ENCODE peak calls at places on chromosomes 11 and 22, in ten cellular contexts. H is EL, M is Kasumi-1, G is NCI-H2081 treated with DMSO at 0.1 percent for 48 hours, S is activated T-cell treated with anti-CD3 and anti-CD28 coated beads for 1 hour, A is T-cell, W is Daoy, E is nucleus accumbens, D is IMR-90, U is GM19239. F is an unnamed sample.

GRCh38 chr22:35452810-35453743 is 53.1 kb downstream of the MCM5 start:
- DNase-seq in H (no peak), M (no peak), G (no peak), S (no peak), A (no peak), W (no peak), E (no peak), D (no peak), U (no peak), F (no peak)

GRCh38 chr11:14500181-14500651 is 605 bp upstream of the COPB1 start:
- DNase-seq in H (peak), M (peak), G (no peak), S (peak), A (peak), W (peak), E (no peak), D (peak), U (peak), F (peak)

GRCh38 chr11:1909524-1909923 is 10.0 kb upstream of the TNNT3 start:
- DNase-seq in H (no peak), M (no peak), G (no peak), S (no peak), A (no peak), W (no peak), E (no peak), D (no peak), U (no peak), F (no peak)

GRCh38 chr22:45104313-45104712 is 59.4 kb upstream of the NUP50 start:
- DNase-seq in H (no peak), M (no peak), G (no peak), S (no peak), A (no peak), W (no peak), E (no peak), D (no peak), U (no peak), F (no peak)

GRCh38 chr11:62611705-62612365 is 740 bp downstream of the EML3 start:
- DNase-seq in H (peak), M (peak), G (no peak), S (no peak), A (no peak), W (peak), E (peak), D (peak), U (no peak), F (peak)

GRCh38 chr11:11672101-11672500 is 50.3 kb upstream of the GALNT18 start:
- DNase-seq in H (no peak), M (no peak), G (no peak), S (no peak), A (no peak), W (no peak), E (no peak), D (no peak), U (no peak), F (no peak)

GRCh38 chr11:112016765-112017356 is 8.3 kb upstream of the DLAT start:
- DNase-seq in H (peak), M (no peak), G (no peak), S (no peak), A (no peak), W (no peak), E (no peak), D (peak), U (no peak), F (no peak)

GRCh38 chr11:75537740-75538139 is 12.0 kb upstream of the GDPD5 start:
- DNase-seq in H (no peak), M (no peak), G (no peak), S (no peak), A (no peak), W (no peak), E (no peak), D (no peak), U (no peak), F (no peak)

GRCh38 chr11:67662806-67663514 is 11.5 kb downstream of the ALDH3B2 start:
- DNase-seq in H (no peak), M (no peak), G (no peak), S (no peak), A (no peak), W (no peak), E (no peak), D (no peak), U (no peak), F (no peak)

GRCh38 chr22:42613869-42614268 is 814 bp downstream of the POLDIP3 start:
- DNase-seq in H (no peak), M (peak), G (no peak), S (no peak), A (no peak), W (peak), E (no peak), D (no peak), U (no peak), F (peak)

GRCh38 chr22:20395181-20395896 is 1.4 kb downstream of the ZNF74 start:
- DNase-seq in H (no peak), M (peak), G (no peak), S (no peak), A (no peak), W (no peak), E (no peak), D (no peak), U (no peak), F (peak)

GRCh38 chr11:88292156-88292844 is 45.2 kb downstream of the CTSC start:
- DNase-seq in H (peak), M (no peak), G (no peak), S (no peak), A (no peak), W (peak), E (no peak), D (peak), U (no peak), F (no peak)

GRCh38 chr11:46305295-46305694 is 27.8 kb downstream of the CREB3L1 start:
- DNase-seq in H (peak), M (peak), G (no peak), S (no peak), A (no peak), W (no peak), E (no peak), D (peak), U (no peak), F (peak)

GRCh38 chr22:46563381-46564083 is 26.1 kb upstream of the CELSR1 start:
- DNase-seq in H (peak), M (peak), G (no peak), S (peak), A (peak), W (peak), E (peak), D (peak), U (peak), F (no peak)

GRCh38 chr11:78952866-78953265 is 378.2 kb upstream of the NARS2 start:
- DNase-seq in H (no peak), M (no peak), G (no peak), S (no peak), A (no peak), W (no peak), E (no peak), D (no peak), U (no peak), F (no peak)

GRCh38 chr22:24994070-24994763 is 41.7 kb downstream of the KIAA1671 start:
- DNase-seq in H (peak), M (no peak), G (no peak), S (no peak), A (no peak), W (peak), E (no peak), D (no peak), U (no peak), F (no peak)

GRCh38 chr22:48898524-48899377 is 928.9 kb downstream of the BRD1 start:
- DNase-seq in H (no peak), M (no peak), G (no peak), S (no peak), A (no peak), W (no peak), E (no peak), D (no peak), U (no peak), F (no peak)

GRCh38 chr22:43955883-43956286 is 643 bp downstream of the SAMM50 start:
- DNase-seq in H (no peak), M (peak), G (no peak), S (no peak), A (no peak), W (no peak), E (no peak), D (no peak), U (no peak), F (peak)